ENCODE peak calls at places on chromosomes 7 and 10, in eight cellular contexts. H is activated CD4-positive, alpha-beta T cell treated with anti-CD3 and anti-CD28 coated beads, Interleukin-2, amount 50 U/mL, for 1 hour; B is frontal cortex; D is HFFc6; Y is bronchial epithelial cell; A is colonic mucosa; C is AG04450; Q is Kasumi-1. L is an unnamed sample.

GRCh38 chr10:97870990-97871389 is 21.3 kb downstream of the GOLGA7B start:
- DNase-seq in H (no peak), B (no peak), D (no peak), Y (no peak), A (no peak), C (no peak), Q (no peak), L (no peak)

GRCh38 chr10:73893386-73893785 is 17.5 kb upstream of the PLAU start:
- DNase-seq in H (no peak), B (no peak), D (no peak), Y (no peak), A (no peak), C (no peak), Q (no peak), L (no peak)

GRCh38 chr10:49619613-49620012 is 5.8 kb downstream of the CHAT start:
- DNase-seq in H (no peak), B (no peak), D (no peak), Y (no peak), A (no peak), C (no peak), Q (no peak), L (peak; percentile 31)

GRCh38 chr10:72297281-72297967 is 23.7 kb downstream of the DDIT4 start:
- DNase-seq in H (peak; percentile 93), B (no peak), D (peak; percentile 78), Y (peak; percentile 77), A (peak; percentile 82), C (peak; percentile 56), Q (peak; percentile 98), L (peak; percentile 91)

GRCh38 chr10:104104418-104104817 is 17.6 kb upstream of the SFR1 start:
- DNase-seq in H (no peak), B (no peak), D (no peak), Y (no peak), A (no peak), C (no peak), Q (no peak), L (no peak)

GRCh38 chr7:28157311-28157710 is 23.3 kb downstream of the JAZF1 start:
- DNase-seq in H (no peak), B (no peak), D (no peak), Y (no peak), A (no peak), C (no peak), Q (no peak), L (no peak)

GRCh38 chr7:45067582-45067981 is 21.2 kb downstream of the NACAD start:
- DNase-seq in H (no peak), B (no peak), D (no peak), Y (no peak), A (no peak), C (no peak), Q (no peak), L (no peak)

GRCh38 chr7:36188923-36189322 is 35.9 kb downstream of the EEPD1 start:
- DNase-seq in H (no peak), B (no peak), D (no peak), Y (no peak), A (no peak), C (no peak), Q (no peak), L (no peak)

GRCh38 chr10:17479822-17480221 is 25.4 kb upstream of the ST8SIA6 start:
- DNase-seq in H (no peak), B (no peak), D (no peak), Y (no peak), A (no peak), C (no peak), Q (no peak), L (no peak)

GRCh38 chr10:63515002-63515763 is 6.0 kb upstream of the REEP3 start:
- DNase-seq in H (no peak), B (no peak), D (peak; percentile 69), Y (peak; percentile 26), A (no peak), C (no peak), Q (peak; percentile 50), L (no peak)

GRCh38 chr7:129433823-129434171 is 435 bp upstream of the STRIP2 start:
- DNase-seq in H (no peak), B (no peak), D (peak; percentile 34), Y (no peak), A (no peak), C (no peak), Q (peak; percentile 88), L (no peak)

GRCh38 chr10:15333909-15334649 is 37.0 kb downstream of the FAM171A1 start:
- DNase-seq in H (no peak), B (no peak), D (no peak), Y (no peak), A (no peak), C (peak; percentile 76), Q (no peak), L (no peak)

GRCh38 chr7:140005754-140006503 is 56.8 kb downstream of the PARP12 start:
- DNase-seq in H (no peak), B (no peak), D (no peak), Y (peak; percentile 12), A (peak; percentile 33), C (no peak), Q (peak; percentile 7), L (no peak)

GRCh38 chr7:90430614-90431445 is 27.6 kb downstream of the CLDN12 start:
- DNase-seq in H (no peak), B (no peak), D (no peak), Y (no peak), A (no peak), C (no peak), Q (no peak), L (no peak)

GRCh38 chr7:55133630-55134392 is 115.0 kb downstream of the EGFR start:
- DNase-seq in H (no peak), B (no peak), D (peak; percentile 98), Y (peak; percentile 93), A (no peak), C (peak; percentile 95), Q (no peak), L (no peak)

L was measured in sciatic nerve.